ENCODE peak calls at places on chromosomes 4 and X, in five cellular contexts. N is neuronal stem cell, X is mesenchymal stem cell, A is trophoblast cell, V is H1. T is an unnamed sample.

GRCh38 chrX:96889726-96890125 is 6.0 kb downstream of the RPA4 start:
- DNase-seq in A (peak; percentile 55), N (no peak), V (no peak), X (peak; percentile 28), T (no peak)

GRCh38 chr4:153131478-153132069 is 72.7 kb upstream of the TRIM2 start:
- DNase-seq in A (no peak), X (no peak), V (no peak), N (no peak), T (no peak)

GRCh38 chrX:136880003-136880451 is 498 bp downstream of the RBMX start:
- DNase-seq in X (peak; percentile 37), N (no peak), A (peak; percentile 65), V (peak; percentile 47), T (no peak)

GRCh38 chrX:140933056-140933455 is 69.3 kb upstream of the SPANXB1 start:
- DNase-seq in X (peak; percentile 8), A (no peak), N (no peak), V (no peak), T (no peak)

GRCh38 chr4:109352941-109353340 is 50.5 kb upstream of the COL25A1 start:
- DNase-seq in V (no peak), A (no peak), X (no peak), N (no peak), T (no peak)

GRCh38 chr4:151671541-151672059 is 89.2 kb downstream of the GATB start:
- DNase-seq in X (peak; percentile 62), A (no peak), N (no peak), V (no peak), T (no peak)

GRCh38 chr4:102842367-102842766 is 15.0 kb upstream of the UBE2D3 start:
- DNase-seq in V (no peak), A (no peak), X (no peak), N (no peak), T (no peak)

GRCh38 chrX:65601126-65601525 is 66.3 kb upstream of the MSN start:
- DNase-seq in V (no peak), N (no peak), A (no peak), X (no peak), T (no peak)

GRCh38 chr4:114312349-114312748 is 286.3 kb upstream of the UGT8 start:
- DNase-seq in X (no peak), A (no peak), N (no peak), V (no peak), T (peak; percentile 31)

GRCh38 chr4:150867148-150867547 is 147.9 kb downstream of the LRBA start:
- DNase-seq in V (no peak), A (peak; percentile 50), X (peak; percentile 81), N (peak; percentile 69), T (no peak)

DNA sequence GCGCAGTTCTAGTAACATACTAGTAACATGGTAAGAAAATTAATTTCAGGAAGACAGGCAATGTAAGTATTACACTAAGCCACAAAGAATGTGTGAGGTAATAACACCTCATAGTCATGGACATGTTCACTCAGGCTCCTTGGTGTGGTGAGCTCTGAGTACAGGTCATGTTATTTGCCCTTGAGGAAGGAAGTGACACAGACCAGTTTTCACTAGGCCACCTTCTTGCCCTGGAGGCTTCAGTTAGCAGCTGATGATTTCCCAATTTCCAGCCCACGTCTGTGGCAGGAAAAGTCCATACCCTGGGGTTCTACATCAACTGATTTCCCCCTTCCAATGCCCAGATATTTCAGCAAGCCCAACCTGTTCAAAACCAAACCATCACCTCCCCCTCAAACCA is 6.7 kb downstream of the APOO start:
- DNase-seq in N (no peak), V (no peak), X (peak; percentile 87), A (peak; percentile 79), T (no peak)
- H3K4me1 ChIP-seq in N (peaks cover 1% of the 10 kb centered on the region), V (peaks cover 2% of the 10 kb centered on the region), X (peaks cover 6% of the 10 kb centered on the region), A (no peaks in the 10 kb centered on the region), T (peaks cover 3% of the 10 kb centered on the region)

DNA sequence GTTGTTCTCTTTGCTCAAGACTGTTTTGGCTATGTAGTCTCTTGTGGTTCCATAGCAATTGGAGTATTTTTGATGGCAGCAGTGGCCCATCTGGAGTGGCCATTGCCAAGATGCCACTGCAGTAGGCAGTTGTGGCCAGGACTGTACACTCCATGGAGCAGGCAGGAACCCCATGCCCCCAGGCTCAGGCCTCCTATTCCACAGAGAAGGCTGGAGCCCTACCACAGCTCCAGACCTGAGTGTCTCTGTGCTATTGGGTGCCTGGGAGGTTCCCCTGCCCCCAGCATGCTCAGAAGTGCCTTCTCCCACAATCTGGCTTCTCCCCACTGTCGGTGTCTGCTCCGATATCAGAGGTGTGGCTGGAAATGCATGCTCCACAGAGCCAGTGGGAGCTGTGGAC is 46.9 kb upstream of the UBE2NL start:
- DNase-seq in N (no peak), V (no peak), X (no peak), A (no peak), T (no peak)
- H2BK12ac ChIP-seq in N (no peak overlapping the region), V (no peak overlapping the region), X (no peak overlapping the region), A (no peak overlapping the region), T (no peak overlapping the region)

GRCh38 chr4:78481180-78481579 is 70.4 kb upstream of the ANXA3 start:
- DNase-seq in A (peak; percentile 68), X (peak; percentile 81), N (no peak), V (no peak), T (no peak)
- H3K4me1 ChIP-seq in A (peaks cover 2% of the 10 kb centered on the region), X (peaks cover 3% of the 10 kb centered on the region), N (peaks cover 3% of the 10 kb centered on the region), V (no peaks in the 10 kb centered on the region), T (no peaks in the 10 kb centered on the region)

DNA sequence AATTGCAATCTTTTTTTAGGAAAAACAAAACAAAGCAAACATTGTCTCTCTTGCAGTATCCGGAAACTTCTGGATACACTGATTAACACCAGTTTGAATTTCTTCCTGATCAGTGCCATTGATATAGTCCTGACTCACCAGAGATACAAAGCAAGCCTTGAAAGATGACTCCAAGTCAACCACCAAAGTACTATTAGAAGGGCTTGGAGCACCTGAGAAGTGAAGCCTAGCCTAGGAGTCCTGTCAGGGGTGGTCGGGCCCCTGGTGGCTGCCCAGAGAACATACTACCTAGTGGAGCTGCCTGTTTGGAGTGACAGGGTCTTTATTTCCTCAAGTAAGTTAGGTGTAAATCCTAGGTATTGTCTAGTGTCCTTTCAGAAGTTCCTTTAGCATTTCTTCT is 593.2 kb downstream of the ZNF674 start:
- DNase-seq in V (no peak), N (no peak), X (no peak), A (no peak), T (peak; percentile 38)
- H2BK12ac ChIP-seq in V (no peak overlapping the region), N (no peak overlapping the region), X (no peak overlapping the region), A (no peak overlapping the region), T (no peak overlapping the region)

DNA sequence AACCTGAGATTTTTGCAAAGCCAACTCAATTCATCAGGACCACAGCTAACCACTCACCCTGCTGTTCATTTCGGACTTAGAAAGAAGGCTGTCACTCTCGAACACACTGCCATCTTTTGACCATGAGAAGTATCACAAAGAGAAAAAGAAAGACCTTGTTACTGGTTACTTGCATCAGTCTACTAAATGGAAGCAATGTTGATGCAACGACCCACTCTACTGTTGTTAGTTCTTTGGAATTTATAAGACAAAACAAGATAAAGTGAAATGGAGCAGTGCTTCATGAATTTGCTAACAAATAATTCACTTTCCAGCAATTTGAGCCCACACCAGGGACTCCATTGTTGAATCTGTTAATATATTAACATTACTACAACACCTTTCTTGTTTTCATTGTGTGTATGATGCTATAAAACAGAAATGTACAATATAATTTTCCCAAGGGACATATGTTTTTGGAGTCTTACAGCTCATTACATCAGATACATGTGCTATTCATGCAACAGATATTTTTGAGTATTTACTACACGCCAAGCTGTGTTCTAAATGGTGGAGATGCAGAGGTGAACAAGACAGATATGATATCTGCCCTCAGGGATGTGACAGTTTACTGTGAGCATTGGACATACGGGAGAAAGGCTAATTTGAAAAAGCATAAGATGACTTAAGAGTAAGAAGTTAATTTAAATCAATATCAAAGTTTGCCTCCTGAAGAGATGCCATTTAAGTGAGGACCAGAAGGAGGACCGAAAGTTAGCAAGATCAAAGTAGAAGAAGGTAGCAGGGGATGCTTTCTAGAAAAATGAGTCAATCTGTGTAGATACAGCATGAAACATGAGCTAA is 87.2 kb downstream of the AREG start:
- DNase-seq in V (no peak), X (peak; percentile 87), N (peak; percentile 35), A (peak; percentile 34), T (peak; percentile 31)
- H3K4me1 ChIP-seq in V (no peaks in the 10 kb centered on the region), X (no peaks in the 10 kb centered on the region), N (no peaks in the 10 kb centered on the region), A (no peaks in the 10 kb centered on the region), T (no peaks in the 10 kb centered on the region)